ENCODE peak calls at places on chromosome 3, in four cellular contexts. T, O, G and Y are unnamed samples.

GRCh38 chr3:59678042-59678707 is 628.4 kb upstream of the CFAP20DC start:
- DNase-seq in T (no peak), O (no peak), G (no peak), Y (peak)

GRCh38 chr3:128491900-128492352 is 1.1 kb downstream of the GATA2 start:
- DNase-seq in T (no peak), O (no peak), G (no peak), Y (no peak)

GRCh38 chr3:49017978-49018706 is at the start of gene DALRD3:
- DNase-seq in T (peak), O (peak), G (peak), Y (peak)

GRCh38 chr3:55160241-55160877 is 232.5 kb upstream of the LRTM1 start:
- DNase-seq in T (no peak), O (no peak), G (no peak), Y (no peak)

GRCh38 chr3:123295901-123296250 is 94.1 kb downstream of the SEC22A start:
- DNase-seq in T (no peak), O (no peak), G (no peak), Y (no peak)

GRCh38 chr3:194150252-194150934 is 14.4 kb downstream of the HES1 start:
- DNase-seq in T (no peak), O (no peak), G (no peak), Y (no peak)

GRCh38 chr3:187985636-187986035 is 168.3 kb upstream of the LPP start:
- DNase-seq in T (no peak), O (no peak), G (no peak), Y (no peak)

GRCh38 chr3:73472429-73472828 is 152.3 kb downstream of the PDZRN3 start:
- DNase-seq in T (no peak), O (no peak), G (no peak), Y (no peak)

GRCh38 chr3:121989943-121990342 is 32.1 kb downstream of the ILDR1 start:
- DNase-seq in T (no peak), O (no peak), G (no peak), Y (no peak)

GRCh38 chr3:51747840-51748239 is 31.2 kb downstream of the IQCF6 start:
- DNase-seq in T (no peak), O (no peak), G (no peak), Y (no peak)